ENCODE peak calls at places on chromosomes 5 and 9, in six cellular contexts. K, B, G, Y, N and U are unnamed samples.

GRCh38 chr9:71663931-71664459 is 104.3 kb downstream of the CEMIP2 start:
- DNase-seq in K (no peak), B (no peak), G (no peak), Y (peak), N (peak), U (no peak)

GRCh38 chr9:113738506-113738897 is 137.6 kb upstream of the ZNF618 start:
- DNase-seq in K (no peak), B (peak), G (no peak), Y (no peak), N (no peak), U (no peak)

GRCh38 chr9:32584784-32585183 is 11.8 kb upstream of the NDUFB6 start:
- DNase-seq in K (no peak), B (no peak), G (no peak), Y (no peak), N (no peak), U (no peak)

GRCh38 chr5:78050888-78051287 is 243.6 kb downstream of the AP3B1 start:
- DNase-seq in K (no peak), B (peak), G (no peak), Y (peak), N (peak), U (no peak)

GRCh38 chr9:129866373-129867137 is 31.3 kb downstream of the USP20 start:
- DNase-seq in K (no peak), B (no peak), G (no peak), Y (no peak), N (no peak), U (no peak)

GRCh38 chr9:93116049-93116961 is 17.7 kb downstream of the NINJ1 start:
- DNase-seq in K (no peak), B (peak), G (no peak), Y (peak), N (no peak), U (no peak)

GRCh38 chr9:98078895-98079294 is 22.4 kb downstream of the NANS start:
- DNase-seq in K (no peak), B (no peak), G (no peak), Y (no peak), N (no peak), U (no peak)

GRCh38 chr5:32044904-32045303 is 129.2 kb downstream of the GOLPH3 start:
- DNase-seq in K (no peak), B (peak), G (no peak), Y (peak), N (peak), U (no peak)

GRCh38 chr9:127694890-127695735 is 11.7 kb upstream of the CFAP157 start:
- DNase-seq in K (no peak), B (no peak), G (no peak), Y (no peak), N (no peak), U (no peak)

GRCh38 chr5:127206320-127207113 is 84.1 kb upstream of the MEGF10 start:
- DNase-seq in K (no peak), B (peak), G (no peak), Y (peak), N (peak), U (no peak)

GRCh38 chr5:61279725-61280124 is 52.3 kb upstream of the ZSWIM6 start:
- DNase-seq in K (no peak), B (no peak), G (no peak), Y (no peak), N (no peak), U (no peak)

GRCh38 chr5:128671861-128672414 is 133.9 kb upstream of the FBN2 start:
- DNase-seq in K (no peak), B (no peak), G (no peak), Y (no peak), N (no peak), U (no peak)

GRCh38 chr5:128673970-128674369 is 135.9 kb upstream of the FBN2 start:
- DNase-seq in K (no peak), B (no peak), G (no peak), Y (no peak), N (no peak), U (no peak)

GRCh38 chr5:128673010-128673409 is 135.0 kb upstream of the FBN2 start:
- DNase-seq in K (no peak), B (no peak), G (no peak), Y (peak), N (no peak), U (no peak)

GRCh38 chr5:128673411-128673957 is 135.4 kb upstream of the FBN2 start:
- DNase-seq in K (no peak), B (no peak), G (no peak), Y (no peak), N (no peak), U (no peak)

DNA sequence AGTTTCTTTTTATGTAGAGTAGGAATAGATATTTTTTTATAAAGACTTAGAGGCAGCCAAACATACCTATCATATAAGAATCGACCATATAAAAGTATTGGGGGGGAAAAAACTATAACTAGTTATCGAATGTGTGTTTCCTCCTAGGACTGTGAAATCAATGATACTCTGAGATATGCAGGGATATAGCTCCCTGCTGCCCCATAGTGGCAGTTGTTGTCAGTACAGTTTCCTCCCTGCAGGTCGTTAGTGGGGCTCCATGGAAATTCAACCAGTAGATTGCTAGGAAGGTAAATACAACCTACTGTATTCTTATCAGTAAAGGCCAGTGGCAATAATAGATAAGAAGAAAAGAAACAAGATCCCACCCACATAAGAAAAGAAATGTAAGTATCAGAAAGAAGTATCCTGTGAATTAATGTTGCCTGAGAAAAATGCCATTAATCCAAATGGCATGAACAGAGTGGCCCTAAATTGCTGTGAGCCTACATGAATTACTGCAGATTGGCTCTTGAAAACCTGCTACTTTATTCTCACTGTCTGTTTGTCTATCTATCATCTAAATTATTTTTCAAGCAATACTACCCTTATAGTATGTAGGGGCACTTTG is 136.9 kb upstream of the FBN2 start:
- DNase-seq in K (peak), B (peak), G (peak), Y (peak), N (peak), U (peak)
- TF ChIP-seq CTCF in K (peak), B (peak), G (peak), Y (peak), N (peak), U (peak)

GRCh38 chr5:14868771-14869170 is 2.8 kb downstream of the ANKH start:
- DNase-seq in K (no peak), B (no peak), G (no peak), Y (no peak), N (no peak), U (no peak)

GRCh38 chr5:14871573-14872069 is at the start of gene ANKH:
- DNase-seq in K (peak), B (peak), G (peak), Y (peak), N (peak), U (peak)

GRCh38 chr5:14871084-14871572 is 450 bp downstream of the ANKH start:
- DNase-seq in K (peak), B (peak), G (no peak), Y (no peak), N (no peak), U (peak)

GRCh38 chr5:14869286-14870164 is 2.1 kb downstream of the ANKH start:
- DNase-seq in K (no peak), B (no peak), G (no peak), Y (no peak), N (peak), U (no peak)

GRCh38 chr5:14870347-14871083 is 1.1 kb downstream of the ANKH start:
- DNase-seq in K (peak), B (no peak), G (peak), Y (no peak), N (peak), U (no peak)
- TF ChIP-seq CTCF in K (peak), B (no peak), G (no peak), Y (no peak), N (no peak), U (no peak)

DNA sequence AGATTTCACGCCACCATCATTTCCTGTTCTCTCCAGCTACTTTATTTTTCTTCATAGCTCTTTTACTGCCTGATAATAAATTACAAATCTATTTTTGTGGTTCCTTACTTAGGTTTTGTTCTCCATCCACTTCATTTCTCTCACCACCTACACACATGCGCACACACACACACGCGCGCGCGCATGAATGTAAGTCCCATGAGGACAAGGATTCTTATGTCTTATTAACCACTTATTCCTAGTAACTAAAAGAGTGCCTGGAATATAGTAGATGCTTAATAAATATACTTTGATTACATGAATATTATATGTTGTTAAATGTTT is 116.5 kb downstream of the TRPM6 start:
- DNase-seq in K (no peak), B (no peak), G (no peak), Y (no peak), N (no peak), U (no peak)
- TF ChIP-seq CTCF in K (no peak), B (no peak), G (peak), Y (no peak), N (peak), U (peak)

GRCh38 chr9:84970432-84970831 is 300.9 kb downstream of the NTRK2 start:
- DNase-seq in K (no peak), B (peak), G (no peak), Y (no peak), N (peak), U (no peak)

GRCh38 chr9:84969084-84969483 is 299.6 kb downstream of the NTRK2 start:
- DNase-seq in K (no peak), B (peak), G (no peak), Y (no peak), N (peak), U (no peak)

GRCh38 chr9:84969736-84970135 is 300.2 kb downstream of the NTRK2 start:
- DNase-seq in K (no peak), B (no peak), G (no peak), Y (no peak), N (no peak), U (no peak)

GRCh38 chr9:84966876-84967830 is 297.6 kb downstream of the NTRK2 start:
- DNase-seq in K (peak), B (no peak), G (peak), Y (no peak), N (no peak), U (peak)
- TF ChIP-seq CTCF in K (no peak), B (no peak), G (peak), Y (no peak), N (no peak), U (peak)

GRCh38 chr9:23117621-23118020 is 671.0 kb downstream of the DMRTA1 start:
- DNase-seq in K (no peak), B (no peak), G (no peak), Y (no peak), N (peak), U (no peak)

GRCh38 chr9:23120630-23121029 is 674.0 kb downstream of the DMRTA1 start:
- DNase-seq in K (no peak), B (no peak), G (no peak), Y (no peak), N (no peak), U (no peak)

GRCh38 chr9:23123048-23123632 is 676.5 kb downstream of the DMRTA1 start:
- DNase-seq in K (no peak), B (peak), G (peak), Y (no peak), N (peak), U (peak)
- TF ChIP-seq CTCF in K (no peak), B (peak), G (peak), Y (peak), N (peak), U (peak)

GRCh38 chr5:169719360-169720314 is 82.6 kb downstream of the DOCK2 start:
- DNase-seq in K (peak), B (no peak), G (no peak), Y (no peak), N (no peak), U (no peak)

GRCh38 chr5:169724303-169724702 is 87.2 kb downstream of the DOCK2 start:
- DNase-seq in K (no peak), B (no peak), G (no peak), Y (no peak), N (no peak), U (no peak)

GRCh38 chr5:169717298-169717697 is 80.2 kb downstream of the DOCK2 start:
- DNase-seq in K (no peak), B (no peak), G (no peak), Y (peak), N (peak), U (no peak)

GRCh38 chr5:169723103-169723831 is 86.2 kb downstream of the DOCK2 start:
- DNase-seq in K (no peak), B (no peak), G (no peak), Y (no peak), N (no peak), U (no peak)

DNA sequence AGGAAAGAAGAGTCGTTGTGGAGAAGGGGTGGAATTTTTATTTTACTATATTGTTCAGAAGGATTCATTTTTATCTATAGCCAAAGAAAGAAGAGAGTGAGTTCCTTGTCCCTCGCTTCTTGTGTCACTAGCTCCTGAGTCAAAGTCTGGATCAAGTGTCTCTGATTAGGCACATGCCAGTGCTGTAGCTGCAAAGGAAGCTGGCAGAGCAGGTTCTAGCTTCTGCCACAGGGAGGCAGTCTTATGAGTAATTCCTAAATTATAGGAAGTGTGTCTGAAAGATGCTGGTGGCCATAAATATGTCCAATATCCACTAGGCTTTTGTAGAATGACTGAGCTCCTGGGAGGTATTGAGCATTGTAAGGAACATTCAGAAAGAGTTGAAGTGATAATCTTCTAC is 84.7 kb downstream of the DOCK2 start:
- DNase-seq in K (no peak), B (no peak), G (no peak), Y (no peak), N (no peak), U (no peak)
- TF ChIP-seq CTCF in K (no peak), B (no peak), G (no peak), Y (no peak), N (peak), U (no peak)

GRCh38 chr9:124840300-124840833 is 12.9 kb upstream of the WDR38 start:
- DNase-seq in K (no peak), B (peak), G (peak), Y (no peak), N (no peak), U (no peak)
- TF ChIP-seq CTCF in K (no peak), B (peak), G (peak), Y (peak), N (peak), U (peak)

GRCh38 chr9:69145148-69145547 is 28.9 kb upstream of the TJP2 start:
- DNase-seq in K (no peak), B (no peak), G (no peak), Y (no peak), N (no peak), U (no peak)
- TF ChIP-seq CTCF in K (no peak), B (no peak), G (no peak), Y (no peak), N (no peak), U (no peak)